ENCODE peak calls at places on chromosomes 1 and 21, in eight cellular contexts. One of them, this sample, is unnamed.

GRCh38 chr1:70528591-70529333 is 117.7 kb downstream of the CTH start:
- DNase-seq in T-helper 9 cell: no peak
- DNase-seq in stimulated activated CD4-positive, alpha-beta T cell treated with anti-CD3 and anti-CD28 coated beads, Interleukin-4, amount 100 ng/mL, for 48 hours: no peak
- DNase-seq in CD4-positive, alpha-beta T cell: no peak
- DNase-seq in EL: peak
- DNase-seq in WTC11: peak
- DNase-seq in colonic mucosa: no peak
- DNase-seq in AG10803: peak
- DNase-seq in this sample: no peak

GRCh38 chr21:34537838-34538237 is 25.8 kb upstream of the KCNE1 start:
- DNase-seq in stimulated activated CD4-positive, alpha-beta T cell treated with anti-CD3 and anti-CD28 coated beads, Interleukin-4, amount 100 ng/mL, for 48 hours: no peak
- DNase-seq in CD4-positive, alpha-beta T cell: no peak
- DNase-seq in AG10803: peak
- DNase-seq in T-helper 9 cell: no peak
- DNase-seq in WTC11: no peak
- DNase-seq in colonic mucosa: no peak
- DNase-seq in EL: no peak
- DNase-seq in this sample: no peak

GRCh38 chr1:226981838-226982237 is 41.7 kb downstream of the COQ8A start:
- DNase-seq in AG10803: no peak
- DNase-seq in WTC11: no peak
- DNase-seq in T-helper 9 cell: no peak
- DNase-seq in colonic mucosa: no peak
- DNase-seq in CD4-positive, alpha-beta T cell: no peak
- DNase-seq in stimulated activated CD4-positive, alpha-beta T cell treated with anti-CD3 and anti-CD28 coated beads, Interleukin-4, amount 100 ng/mL, for 48 hours: no peak
- DNase-seq in EL: no peak
- DNase-seq in this sample: no peak

GRCh38 chr1:51567653-51568052 is 48.6 kb upstream of the EPS15 start:
- DNase-seq in AG10803: peak
- DNase-seq in T-helper 9 cell: no peak
- DNase-seq in EL: peak
- DNase-seq in colonic mucosa: no peak
- DNase-seq in stimulated activated CD4-positive, alpha-beta T cell treated with anti-CD3 and anti-CD28 coated beads, Interleukin-4, amount 100 ng/mL, for 48 hours: no peak
- DNase-seq in WTC11: no peak
- DNase-seq in CD4-positive, alpha-beta T cell: no peak
- DNase-seq in this sample: no peak

GRCh38 chr21:46038871-46039397 is 57.4 kb downstream of the COL6A1 start:
- DNase-seq in WTC11: no peak
- DNase-seq in CD4-positive, alpha-beta T cell: no peak
- DNase-seq in T-helper 9 cell: no peak
- DNase-seq in EL: peak
- DNase-seq in AG10803: peak
- DNase-seq in colonic mucosa: no peak
- DNase-seq in stimulated activated CD4-positive, alpha-beta T cell treated with anti-CD3 and anti-CD28 coated beads, Interleukin-4, amount 100 ng/mL, for 48 hours: no peak
- DNase-seq in this sample: no peak

GRCh38 chr1:235945775-235946565 is 79.3 kb upstream of the LYST start:
- DNase-seq in AG10803: no peak
- DNase-seq in EL: no peak
- DNase-seq in T-helper 9 cell: no peak
- DNase-seq in colonic mucosa: peak
- DNase-seq in stimulated activated CD4-positive, alpha-beta T cell treated with anti-CD3 and anti-CD28 coated beads, Interleukin-4, amount 100 ng/mL, for 48 hours: no peak
- DNase-seq in CD4-positive, alpha-beta T cell: no peak
- DNase-seq in WTC11: no peak
- DNase-seq in this sample: no peak

GRCh38 chr1:90768826-90769225 is 51.7 kb upstream of the BARHL2 start:
- DNase-seq in stimulated activated CD4-positive, alpha-beta T cell treated with anti-CD3 and anti-CD28 coated beads, Interleukin-4, amount 100 ng/mL, for 48 hours: no peak
- DNase-seq in WTC11: no peak
- DNase-seq in EL: no peak
- DNase-seq in T-helper 9 cell: no peak
- DNase-seq in AG10803: no peak
- DNase-seq in CD4-positive, alpha-beta T cell: no peak
- DNase-seq in colonic mucosa: no peak
- DNase-seq in this sample: no peak

GRCh38 chr21:41865002-41865777 is 14.0 kb downstream of the PRDM15 start:
- DNase-seq in stimulated activated CD4-positive, alpha-beta T cell treated with anti-CD3 and anti-CD28 coated beads, Interleukin-4, amount 100 ng/mL, for 48 hours: no peak
- DNase-seq in WTC11: no peak
- DNase-seq in EL: no peak
- DNase-seq in AG10803: no peak
- DNase-seq in CD4-positive, alpha-beta T cell: no peak
- DNase-seq in colonic mucosa: no peak
- DNase-seq in T-helper 9 cell: no peak
- DNase-seq in this sample: no peak

GRCh38 chr1:195278644-195279043 is 1329.6 kb downstream of the KCNT2 start:
- DNase-seq in colonic mucosa: no peak
- DNase-seq in WTC11: no peak
- DNase-seq in EL: no peak
- DNase-seq in AG10803: no peak
- DNase-seq in T-helper 9 cell: no peak
- DNase-seq in stimulated activated CD4-positive, alpha-beta T cell treated with anti-CD3 and anti-CD28 coated beads, Interleukin-4, amount 100 ng/mL, for 48 hours: no peak
- DNase-seq in CD4-positive, alpha-beta T cell: no peak
- DNase-seq in this sample: no peak

GRCh38 chr1:39684313-39684664 is 6.9 kb downstream of the HPCAL4 start:
- DNase-seq in colonic mucosa: no peak
- DNase-seq in T-helper 9 cell: no peak
- DNase-seq in WTC11: no peak
- DNase-seq in EL: no peak
- DNase-seq in CD4-positive, alpha-beta T cell: no peak
- DNase-seq in stimulated activated CD4-positive, alpha-beta T cell treated with anti-CD3 and anti-CD28 coated beads, Interleukin-4, amount 100 ng/mL, for 48 hours: no peak
- DNase-seq in AG10803: no peak
- DNase-seq in this sample: no peak

GRCh38 chr21:32844653-32845443 is 73.3 kb upstream of the PAXBP1 start:
- DNase-seq in T-helper 9 cell: no peak
- DNase-seq in CD4-positive, alpha-beta T cell: no peak
- DNase-seq in AG10803: peak
- DNase-seq in WTC11: no peak
- DNase-seq in stimulated activated CD4-positive, alpha-beta T cell treated with anti-CD3 and anti-CD28 coated beads, Interleukin-4, amount 100 ng/mL, for 48 hours: no peak
- DNase-seq in colonic mucosa: no peak
- DNase-seq in EL: peak
- DNase-seq in this sample: no peak

GRCh38 chr1:100178092-100178491 is at the start of gene LRRC39:
- DNase-seq in CD4-positive, alpha-beta T cell: no peak
- DNase-seq in T-helper 9 cell: no peak
- DNase-seq in AG10803: no peak
- DNase-seq in colonic mucosa: no peak
- DNase-seq in stimulated activated CD4-positive, alpha-beta T cell treated with anti-CD3 and anti-CD28 coated beads, Interleukin-4, amount 100 ng/mL, for 48 hours: no peak
- DNase-seq in EL: no peak
- DNase-seq in WTC11: no peak
- DNase-seq in this sample: peak

GRCh38 chr21:46424062-46424591 is 34.6 kb upstream of the DIP2A start:
- DNase-seq in colonic mucosa: no peak
- DNase-seq in stimulated activated CD4-positive, alpha-beta T cell treated with anti-CD3 and anti-CD28 coated beads, Interleukin-4, amount 100 ng/mL, for 48 hours: no peak
- DNase-seq in CD4-positive, alpha-beta T cell: no peak
- DNase-seq in EL: no peak
- DNase-seq in AG10803: no peak
- DNase-seq in T-helper 9 cell: no peak
- DNase-seq in WTC11: no peak
- DNase-seq in this sample: no peak

GRCh38 chr1:10637400-10637799 is 159.0 kb downstream of the CASZ1 start:
- DNase-seq in colonic mucosa: no peak
- DNase-seq in CD4-positive, alpha-beta T cell: no peak
- DNase-seq in AG10803: no peak
- DNase-seq in stimulated activated CD4-positive, alpha-beta T cell treated with anti-CD3 and anti-CD28 coated beads, Interleukin-4, amount 100 ng/mL, for 48 hours: no peak
- DNase-seq in EL: no peak
- DNase-seq in WTC11: no peak
- DNase-seq in T-helper 9 cell: no peak
- DNase-seq in this sample: no peak

GRCh38 chr1:178579095-178579494 is 66.2 kb downstream of the TEX35 start:
- DNase-seq in CD4-positive, alpha-beta T cell: no peak
- DNase-seq in stimulated activated CD4-positive, alpha-beta T cell treated with anti-CD3 and anti-CD28 coated beads, Interleukin-4, amount 100 ng/mL, for 48 hours: no peak
- DNase-seq in colonic mucosa: no peak
- DNase-seq in T-helper 9 cell: no peak
- DNase-seq in WTC11: no peak
- DNase-seq in EL: no peak
- DNase-seq in AG10803: no peak
- DNase-seq in this sample: no peak

GRCh38 chr1:58779837-58780585 is 3.8 kb downstream of the JUN start:
- DNase-seq in EL: peak
- DNase-seq in colonic mucosa: peak
- DNase-seq in WTC11: no peak
- DNase-seq in AG10803: peak
- DNase-seq in T-helper 9 cell: no peak
- DNase-seq in CD4-positive, alpha-beta T cell: no peak
- DNase-seq in stimulated activated CD4-positive, alpha-beta T cell treated with anti-CD3 and anti-CD28 coated beads, Interleukin-4, amount 100 ng/mL, for 48 hours: no peak
- DNase-seq in this sample: no peak

GRCh38 chr1:35499652-35500176 is 57.5 kb downstream of the KIAA0319L start:
- DNase-seq in EL: no peak
- DNase-seq in stimulated activated CD4-positive, alpha-beta T cell treated with anti-CD3 and anti-CD28 coated beads, Interleukin-4, amount 100 ng/mL, for 48 hours: no peak
- DNase-seq in AG10803: no peak
- DNase-seq in colonic mucosa: no peak
- DNase-seq in WTC11: no peak
- DNase-seq in CD4-positive, alpha-beta T cell: no peak
- DNase-seq in T-helper 9 cell: peak
- DNase-seq in this sample: no peak

GRCh38 chr1:177959793-177960515 is 9.9 kb downstream of the SEC16B start:
- DNase-seq in EL: peak
- DNase-seq in CD4-positive, alpha-beta T cell: no peak
- DNase-seq in stimulated activated CD4-positive, alpha-beta T cell treated with anti-CD3 and anti-CD28 coated beads, Interleukin-4, amount 100 ng/mL, for 48 hours: no peak
- DNase-seq in WTC11: no peak
- DNase-seq in T-helper 9 cell: no peak
- DNase-seq in AG10803: peak
- DNase-seq in colonic mucosa: no peak
- DNase-seq in this sample: peak

GRCh38 chr1:244049142-244049968 is 1.7 kb upstream of the ZBTB18 start:
- DNase-seq in EL: peak
- DNase-seq in T-helper 9 cell: peak
- DNase-seq in AG10803: no peak
- DNase-seq in stimulated activated CD4-positive, alpha-beta T cell treated with anti-CD3 and anti-CD28 coated beads, Interleukin-4, amount 100 ng/mL, for 48 hours: no peak
- DNase-seq in CD4-positive, alpha-beta T cell: peak
- DNase-seq in colonic mucosa: peak
- DNase-seq in WTC11: peak
- DNase-seq in this sample: peak

GRCh38 chr1:223225481-223225880 is 82.4 kb upstream of the TLR5 start:
- DNase-seq in CD4-positive, alpha-beta T cell: no peak
- DNase-seq in colonic mucosa: no peak
- DNase-seq in EL: no peak
- DNase-seq in AG10803: no peak
- DNase-seq in stimulated activated CD4-positive, alpha-beta T cell treated with anti-CD3 and anti-CD28 coated beads, Interleukin-4, amount 100 ng/mL, for 48 hours: no peak
- DNase-seq in WTC11: no peak
- DNase-seq in T-helper 9 cell: no peak
- DNase-seq in this sample: no peak

GRCh38 chr1:3456449-3456963 is 2.0 kb downstream of the ARHGEF16 start:
- DNase-seq in T-helper 9 cell: no peak
- DNase-seq in WTC11: no peak
- DNase-seq in CD4-positive, alpha-beta T cell: no peak
- DNase-seq in stimulated activated CD4-positive, alpha-beta T cell treated with anti-CD3 and anti-CD28 coated beads, Interleukin-4, amount 100 ng/mL, for 48 hours: no peak
- DNase-seq in EL: no peak
- DNase-seq in colonic mucosa: peak
- DNase-seq in AG10803: no peak
- DNase-seq in this sample: no peak

GRCh38 chr1:227896710-227897655 is 50.7 kb downstream of the WNT9A start:
- DNase-seq in T-helper 9 cell: no peak
- DNase-seq in EL: no peak
- DNase-seq in stimulated activated CD4-positive, alpha-beta T cell treated with anti-CD3 and anti-CD28 coated beads, Interleukin-4, amount 100 ng/mL, for 48 hours: no peak
- DNase-seq in AG10803: no peak
- DNase-seq in CD4-positive, alpha-beta T cell: no peak
- DNase-seq in colonic mucosa: no peak
- DNase-seq in WTC11: peak
- DNase-seq in this sample: no peak

GRCh38 chr1:84145051-84145450 is 980 bp downstream of the PRKACB start:
- DNase-seq in colonic mucosa: peak
- DNase-seq in EL: no peak
- DNase-seq in WTC11: no peak
- DNase-seq in CD4-positive, alpha-beta T cell: no peak
- DNase-seq in AG10803: no peak
- DNase-seq in stimulated activated CD4-positive, alpha-beta T cell treated with anti-CD3 and anti-CD28 coated beads, Interleukin-4, amount 100 ng/mL, for 48 hours: no peak
- DNase-seq in T-helper 9 cell: no peak
- DNase-seq in this sample: no peak

GRCh38 chr1:94646151-94646643 is 104.6 kb upstream of the F3 start:
- DNase-seq in WTC11: no peak
- DNase-seq in colonic mucosa: no peak
- DNase-seq in stimulated activated CD4-positive, alpha-beta T cell treated with anti-CD3 and anti-CD28 coated beads, Interleukin-4, amount 100 ng/mL, for 48 hours: no peak
- DNase-seq in CD4-positive, alpha-beta T cell: no peak
- DNase-seq in AG10803: peak
- DNase-seq in EL: peak
- DNase-seq in T-helper 9 cell: no peak
- DNase-seq in this sample: no peak

GRCh38 chr1:87885263-87885662 is 556.6 kb downstream of the LMO4 start:
- DNase-seq in WTC11: no peak
- DNase-seq in AG10803: no peak
- DNase-seq in colonic mucosa: no peak
- DNase-seq in EL: no peak
- DNase-seq in CD4-positive, alpha-beta T cell: no peak
- DNase-seq in stimulated activated CD4-positive, alpha-beta T cell treated with anti-CD3 and anti-CD28 coated beads, Interleukin-4, amount 100 ng/mL, for 48 hours: no peak
- DNase-seq in T-helper 9 cell: no peak
- DNase-seq in this sample: no peak

GRCh38 chr1:178495741-178496409 is 889 bp downstream of the CLEC20A start:
- DNase-seq in EL: no peak
- DNase-seq in WTC11: no peak
- DNase-seq in colonic mucosa: no peak
- DNase-seq in AG10803: no peak
- DNase-seq in T-helper 9 cell: no peak
- DNase-seq in CD4-positive, alpha-beta T cell: no peak
- DNase-seq in stimulated activated CD4-positive, alpha-beta T cell treated with anti-CD3 and anti-CD28 coated beads, Interleukin-4, amount 100 ng/mL, for 48 hours: no peak
- DNase-seq in this sample: no peak

GRCh38 chr1:27520651-27521050 is 30.7 kb upstream of the WASF2 start:
- DNase-seq in stimulated activated CD4-positive, alpha-beta T cell treated with anti-CD3 and anti-CD28 coated beads, Interleukin-4, amount 100 ng/mL, for 48 hours: no peak
- DNase-seq in AG10803: no peak
- DNase-seq in colonic mucosa: no peak
- DNase-seq in EL: no peak
- DNase-seq in WTC11: no peak
- DNase-seq in CD4-positive, alpha-beta T cell: no peak
- DNase-seq in T-helper 9 cell: no peak
- DNase-seq in this sample: no peak

GRCh38 chr1:195791796-195792195 is 816.4 kb downstream of the KCNT2 start:
- DNase-seq in EL: no peak
- DNase-seq in WTC11: no peak
- DNase-seq in stimulated activated CD4-positive, alpha-beta T cell treated with anti-CD3 and anti-CD28 coated beads, Interleukin-4, amount 100 ng/mL, for 48 hours: no peak
- DNase-seq in AG10803: no peak
- DNase-seq in colonic mucosa: no peak
- DNase-seq in CD4-positive, alpha-beta T cell: no peak
- DNase-seq in T-helper 9 cell: no peak
- DNase-seq in this sample: no peak

GRCh38 chr1:37064059-37064458 is 29.7 kb upstream of the GRIK3 start:
- DNase-seq in AG10803: no peak
- DNase-seq in T-helper 9 cell: no peak
- DNase-seq in WTC11: no peak
- DNase-seq in CD4-positive, alpha-beta T cell: no peak
- DNase-seq in EL: no peak
- DNase-seq in colonic mucosa: no peak
- DNase-seq in stimulated activated CD4-positive, alpha-beta T cell treated with anti-CD3 and anti-CD28 coated beads, Interleukin-4, amount 100 ng/mL, for 48 hours: no peak
- DNase-seq in this sample: peak

GRCh38 chr1:7236844-7237515 is 451.7 kb downstream of the CAMTA1 start:
- DNase-seq in AG10803: no peak
- DNase-seq in colonic mucosa: no peak
- DNase-seq in EL: no peak
- DNase-seq in WTC11: no peak
- DNase-seq in CD4-positive, alpha-beta T cell: no peak
- DNase-seq in stimulated activated CD4-positive, alpha-beta T cell treated with anti-CD3 and anti-CD28 coated beads, Interleukin-4, amount 100 ng/mL, for 48 hours: no peak
- DNase-seq in T-helper 9 cell: no peak
- DNase-seq in this sample: no peak

GRCh38 chr1:52305417-52306226 is 60.4 kb downstream of the CC2D1B start:
- DNase-seq in T-helper 9 cell: no peak
- DNase-seq in stimulated activated CD4-positive, alpha-beta T cell treated with anti-CD3 and anti-CD28 coated beads, Interleukin-4, amount 100 ng/mL, for 48 hours: no peak
- DNase-seq in EL: no peak
- DNase-seq in AG10803: no peak
- DNase-seq in CD4-positive, alpha-beta T cell: no peak
- DNase-seq in WTC11: no peak
- DNase-seq in colonic mucosa: no peak
- DNase-seq in this sample: no peak

GRCh38 chr1:218328769-218329168 is 16.4 kb upstream of the TGFB2 start:
- DNase-seq in AG10803: no peak
- DNase-seq in CD4-positive, alpha-beta T cell: no peak
- DNase-seq in stimulated activated CD4-positive, alpha-beta T cell treated with anti-CD3 and anti-CD28 coated beads, Interleukin-4, amount 100 ng/mL, for 48 hours: no peak
- DNase-seq in WTC11: no peak
- DNase-seq in T-helper 9 cell: no peak
- DNase-seq in colonic mucosa: no peak
- DNase-seq in EL: no peak
- DNase-seq in this sample: no peak

GRCh38 chr21:35048706-35049617 is at the start of gene RUNX1:
- DNase-seq in colonic mucosa: peak
- DNase-seq in EL: peak
- DNase-seq in CD4-positive, alpha-beta T cell: peak
- DNase-seq in AG10803: peak
- DNase-seq in WTC11: no peak
- DNase-seq in T-helper 9 cell: peak
- DNase-seq in stimulated activated CD4-positive, alpha-beta T cell treated with anti-CD3 and anti-CD28 coated beads, Interleukin-4, amount 100 ng/mL, for 48 hours: peak
- DNase-seq in this sample: peak

GRCh38 chr1:170730443-170730842 is 66.5 kb downstream of the PRRX1 start:
- DNase-seq in T-helper 9 cell: no peak
- DNase-seq in WTC11: no peak
- DNase-seq in stimulated activated CD4-positive, alpha-beta T cell treated with anti-CD3 and anti-CD28 coated beads, Interleukin-4, amount 100 ng/mL, for 48 hours: no peak
- DNase-seq in EL: no peak
- DNase-seq in CD4-positive, alpha-beta T cell: no peak
- DNase-seq in AG10803: peak
- DNase-seq in colonic mucosa: no peak
- DNase-seq in this sample: no peak

This sample was measured in putamen.